ENCODE peak calls at places on chromosome 7, in five cellular contexts. Y is CD4-positive, alpha-beta T cell; W is effector memory CD4-positive, alpha-beta T cell; L is CD8-positive, alpha-beta memory T cell; G is breast epithelium. E is an unnamed sample.

GRCh38 chr7:84546403-84546802 is 351.8 kb upstream of the SEMA3A start:
- DNase-seq in Y (no peak), W (no peak), G (no peak), L (no peak), E (no peak)

GRCh38 chr7:94250984-94251383 is 143.7 kb upstream of the COL1A2 start:
- DNase-seq in W (no peak), G (no peak), Y (no peak), L (no peak), E (no peak)

GRCh38 chr7:128076831-128077271 is 45.6 kb upstream of the LRRC4 start:
- DNase-seq in W (no peak), Y (no peak), L (no peak), G (peak), E (peak)

GRCh38 chr7:70579397-70580097 is 552.4 kb upstream of the GALNT17 start:
- DNase-seq in W (no peak), Y (no peak), G (no peak), L (no peak), E (no peak)

GRCh38 chr7:16067695-16068094 is 353.6 kb downstream of the CRPPA start:
- DNase-seq in G (no peak), L (no peak), Y (no peak), W (no peak), E (no peak)

GRCh38 chr7:39417642-39418041 is 148.6 kb upstream of the YAE1 start:
- DNase-seq in G (no peak), Y (no peak), L (no peak), W (no peak), E (no peak)

GRCh38 chr7:5421626-5422323 is 1.9 kb downstream of the TNRC18 start:
- DNase-seq in W (no peak), L (no peak), Y (no peak), G (peak), E (no peak)

GRCh38 chr7:99631311-99632109 is 14.8 kb downstream of the ZSCAN25 start:
- DNase-seq in G (no peak), L (no peak), Y (no peak), W (no peak), E (no peak)

GRCh38 chr7:104174798-104175197 is 33.0 kb downstream of the ORC5 start:
- DNase-seq in Y (no peak), W (no peak), G (no peak), L (no peak), E (no peak)

GRCh38 chr7:116871061-116871700 is 8.8 kb downstream of the CAPZA2 start:
- DNase-seq in W (no peak), Y (no peak), G (no peak), L (no peak), E (no peak)

GRCh38 chr7:329691-330281 is 39.8 kb downstream of the FOXL3 start:
- DNase-seq in G (no peak), W (no peak), Y (no peak), L (no peak), E (no peak)

DNA sequence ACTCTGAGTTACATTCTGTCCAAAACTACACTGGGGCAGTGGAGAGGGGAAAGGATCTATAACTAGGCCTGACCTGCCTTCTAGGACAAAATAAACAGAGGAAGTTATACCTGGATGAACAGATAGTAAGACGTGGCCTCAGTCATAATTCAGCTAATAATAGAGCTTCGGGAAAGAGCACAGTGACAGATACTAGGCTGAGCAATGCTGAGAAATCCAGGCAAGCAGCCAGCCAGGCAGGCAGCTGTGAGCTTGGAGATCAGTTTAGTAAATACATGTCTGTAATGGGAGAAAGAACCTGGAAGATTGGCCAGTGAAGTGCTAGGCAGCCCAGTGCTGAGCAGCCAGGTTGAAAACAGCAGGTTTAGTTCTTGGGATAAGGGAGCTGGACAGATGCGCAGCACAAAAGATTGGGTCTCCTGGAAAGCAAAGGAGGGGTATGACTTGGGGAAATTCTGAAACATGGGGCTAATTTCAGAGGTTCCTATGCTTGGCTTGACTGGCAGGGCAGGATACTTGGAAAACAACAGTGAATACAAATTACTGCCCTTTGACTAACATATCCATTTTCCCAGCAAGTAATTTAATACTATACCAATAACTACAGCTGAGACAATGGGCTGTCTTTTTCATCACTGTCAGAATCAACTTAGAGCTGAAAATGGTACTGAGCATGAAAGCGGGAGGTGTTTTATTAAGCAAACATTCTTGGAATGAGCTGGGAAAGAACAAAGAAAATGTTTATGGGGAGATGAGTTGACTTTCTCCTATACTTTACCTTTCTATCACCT is 140.8 kb downstream of the DGKB start:
- DNase-seq in L (no peak), W (no peak), Y (no peak), G (no peak), E (no peak)
- H3K27ac ChIP-seq in L (no peak), W (no peak), Y (no peak), G (no peak), E (peak)

GRCh38 chr7:44242091-44242490 is 41.3 kb downstream of the YKT6 start:
- DNase-seq in Y (no peak), W (no peak), G (no peak), L (no peak), E (no peak)
- H3K27ac ChIP-seq in Y (no peak), W (no peak), G (no peak), L (no peak), E (no peak)

GRCh38 chr7:36278767-36279171 is 110.9 kb upstream of the ANLN start:
- DNase-seq in W (no peak), L (no peak), Y (no peak), G (no peak), E (no peak)
- H3K27ac ChIP-seq in W (no peak), L (no peak), Y (no peak), G (peak), E (no peak)

DNA sequence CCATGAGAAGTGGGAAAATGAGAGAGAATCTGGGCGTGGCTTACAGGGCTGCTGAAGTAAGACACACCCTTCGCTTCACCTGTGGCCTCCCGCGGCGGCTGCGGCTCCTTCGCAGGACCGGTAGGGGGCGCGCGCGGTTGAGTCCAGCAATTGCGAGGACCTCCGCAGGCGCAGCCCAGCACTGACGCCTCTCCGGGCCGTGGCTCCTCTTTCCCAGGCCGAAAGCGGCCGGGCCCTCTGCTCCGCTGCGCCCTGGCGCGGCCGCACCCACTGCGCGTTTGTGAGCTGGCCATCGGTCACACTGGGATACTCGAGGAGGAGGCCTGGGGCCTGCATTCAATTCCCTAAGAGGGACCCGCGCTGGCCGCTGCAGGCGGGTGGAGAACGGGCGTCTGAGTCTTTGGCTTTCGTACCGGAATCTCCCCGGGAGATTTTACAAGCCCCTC is at the start of gene LRRD1:
- DNase-seq in Y (peak), G (peak), W (peak), L (peak), E (peak)
- H3K27ac ChIP-seq in Y (no peak), G (peak), W (no peak), L (no peak), E (peak)